ENCODE peak calls at places on chromosomes 4 and X, in six cellular contexts. X is K562, N is GM12892, Y is HepG2, P is GM12878, M is H1. E is an unnamed sample.

GRCh38 chrX:18194688-18195087 is 26.0 kb downstream of the BEND2 start:
- DNase-seq in X (no peak), N (no peak), Y (no peak), P (no peak), M (no peak), E (no peak)

GRCh38 chr4:141686146-141686775 is 49.9 kb downstream of the IL15 start:
- DNase-seq in X (no peak), N (no peak), Y (no peak), P (no peak), M (no peak), E (no peak)

GRCh38 chrX:21993265-21993664 is 38.9 kb upstream of the PHEX start:
- DNase-seq in X (peak), N (no peak), Y (no peak), P (peak), M (no peak), E (no peak)

GRCh38 chrX:37302569-37302968 is 46.6 kb upstream of the PRRG1 start:
- DNase-seq in X (peak), N (no peak), Y (peak), P (no peak), M (peak), E (no peak)

GRCh38 chr4:38189445-38189844 is 229.2 kb downstream of the PTTG2 start:
- DNase-seq in X (peak), N (no peak), Y (peak), P (no peak), M (no peak), E (no peak)

GRCh38 chrX:154022108-154022507 is 2.4 kb upstream of the IRAK1 start:
- DNase-seq in X (peak), N (no peak), Y (no peak), P (no peak), M (no peak), E (no peak)

GRCh38 chrX:79330022-79330421 is 37.1 kb downstream of the ITM2A start:
- DNase-seq in X (peak), N (no peak), Y (no peak), P (no peak), M (no peak), E (no peak)

GRCh38 chr4:121726642-121727268 is 30.0 kb upstream of the ANXA5 start:
- DNase-seq in X (peak), N (no peak), Y (peak), P (peak), M (no peak), E (no peak)

GRCh38 chrX:131633285-131633917 is 89.5 kb downstream of the OR13H1 start:
- DNase-seq in X (peak), N (peak), Y (peak), P (peak), M (peak), E (no peak)

GRCh38 chr4:138537739-138538138 is 295.6 kb upstream of the SLC7A11 start:
- DNase-seq in X (no peak), N (no peak), Y (no peak), P (no peak), M (no peak), E (no peak)

GRCh38 chr4:138538743-138539142 is 296.6 kb upstream of the SLC7A11 start:
- DNase-seq in X (no peak), N (no peak), Y (no peak), P (no peak), M (no peak), E (no peak)

GRCh38 chr4:138542191-138542771 is 300.1 kb upstream of the SLC7A11 start:
- DNase-seq in X (no peak), N (no peak), Y (no peak), P (no peak), M (no peak), E (no peak)

GRCh38 chr4:138535316-138535715 is 293.2 kb upstream of the SLC7A11 start:
- DNase-seq in X (no peak), N (no peak), Y (no peak), P (no peak), M (no peak), E (no peak)

DNA sequence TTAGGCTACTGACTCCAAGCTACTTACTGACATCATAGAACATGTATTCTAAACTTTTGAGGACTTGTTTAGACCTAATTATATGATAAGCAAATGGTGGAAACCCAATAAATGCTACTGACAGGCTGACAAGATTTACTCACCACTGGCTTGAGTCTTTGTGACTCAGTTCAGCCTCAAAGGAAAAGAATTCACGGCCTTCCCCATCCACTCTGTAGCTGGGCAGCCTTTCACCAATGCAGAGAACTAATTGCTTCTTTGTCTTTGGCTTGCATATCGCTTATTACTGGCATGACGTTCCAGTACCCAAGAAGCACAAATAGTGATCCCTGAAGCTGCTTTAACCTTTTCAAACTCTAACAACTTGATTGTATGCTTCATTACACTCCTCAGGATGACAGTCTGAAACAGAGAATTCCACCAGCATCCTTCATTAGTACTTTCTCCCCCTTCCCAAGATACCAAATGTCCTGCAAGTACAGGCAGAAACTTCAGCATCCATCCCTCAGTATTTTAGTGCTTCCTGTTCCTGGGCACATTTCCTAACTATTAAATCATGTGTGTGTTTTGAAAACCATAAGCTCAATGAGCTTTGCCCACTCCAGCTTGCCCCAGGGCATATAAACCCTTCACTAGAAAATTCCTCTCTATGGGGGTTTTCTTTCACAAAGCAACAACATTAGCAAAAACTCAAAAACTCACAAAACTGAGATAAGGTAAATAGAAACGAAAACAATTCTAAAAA is 298.1 kb upstream of the SLC7A11 start:
- DNase-seq in X (no peak), N (no peak), Y (no peak), P (no peak), M (no peak), E (no peak)
- TF ChIP-seq POLR2AphosphoS5 in X (no peak), N (no peak), Y (no peak), P (no peak), M (no peak), E (no peak)

DNA sequence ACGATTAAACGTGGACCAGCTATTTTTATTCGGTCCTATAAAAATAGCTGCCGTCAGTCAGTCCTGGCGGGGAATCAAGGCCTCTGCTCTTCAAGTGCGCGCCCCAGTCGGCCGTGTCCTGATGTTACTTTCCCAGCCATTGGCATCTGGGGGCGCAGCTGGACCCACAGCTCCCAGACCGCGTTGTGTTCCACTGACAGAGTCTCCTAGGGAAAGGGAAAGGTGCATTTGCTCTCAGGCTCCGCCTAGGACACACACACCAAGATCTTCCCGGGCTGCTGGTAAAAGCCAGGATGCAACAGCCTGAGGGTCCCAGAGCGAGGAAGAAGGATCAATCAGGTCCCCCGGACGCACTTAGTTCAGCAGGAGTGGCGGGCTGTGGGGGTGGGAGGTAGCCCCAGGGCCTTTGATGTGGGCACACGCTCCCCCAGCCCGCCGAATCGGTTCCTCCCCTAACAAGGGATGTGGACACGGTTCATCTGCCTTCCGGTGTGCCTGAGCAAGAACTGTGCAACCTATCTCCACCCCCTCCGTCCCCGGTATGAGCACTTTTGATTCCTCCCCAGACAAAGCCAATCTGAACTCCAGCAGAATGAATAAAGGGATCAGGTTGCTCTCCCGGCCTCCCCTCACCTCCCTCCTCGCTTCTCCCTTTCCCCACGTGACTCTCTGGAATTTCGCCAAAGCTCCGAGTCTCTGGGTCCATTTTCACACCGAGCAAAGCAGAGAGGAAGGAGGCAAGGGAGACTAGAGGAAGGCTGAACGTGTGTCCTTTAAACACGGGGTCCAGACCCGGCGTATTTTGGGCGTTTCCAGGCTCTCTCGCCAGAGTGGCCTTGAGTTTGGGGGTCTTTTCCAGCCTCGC is 626 bp upstream of the FRAS1 start:
- DNase-seq in X (peak), N (peak), Y (peak), P (no peak), M (peak), E (peak)
- TF ChIP-seq POLR2A in X (no peak), N (no peak), Y (peak), P (no peak), M (peak), E (no peak)

DNA sequence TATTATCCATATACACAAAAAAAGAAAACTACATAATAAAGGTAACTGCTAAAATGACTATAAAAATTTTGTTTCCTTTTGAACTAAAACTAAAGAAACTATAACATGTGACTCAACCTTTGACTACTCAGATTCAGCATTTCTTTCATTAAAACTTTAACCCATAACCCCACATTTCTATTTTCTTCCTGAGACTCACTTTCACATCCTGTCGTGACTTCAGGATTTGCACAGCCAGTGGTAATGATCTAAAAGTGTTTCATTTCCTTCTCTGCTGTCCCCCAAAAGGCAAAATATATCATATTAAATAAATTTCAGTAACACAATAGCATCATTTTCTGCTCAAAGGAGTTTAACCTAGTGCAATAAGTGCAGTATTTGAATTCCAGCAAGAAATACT is 1022.4 kb upstream of the DIAPH2 start:
- DNase-seq in X (no peak), N (no peak), Y (no peak), P (no peak), M (no peak), E (no peak)
- TF ChIP-seq TAF1 in X (no peak), N (no peak), Y (no peak), P (no peak), M (no peak), E (no peak)

GRCh38 chrX:41445171-41445570 is 2.0 kb upstream of the NYX start:
- DNase-seq in X (no peak), N (no peak), Y (no peak), P (no peak), M (no peak), E (no peak)
- TF ChIP-seq POLR2AphosphoS5 in X (no peak), N (no peak), Y (no peak), P (no peak), M (no peak), E (no peak)

GRCh38 chr4:75939890-75940691 is 722 bp downstream of the NAAA start:
- DNase-seq in X (peak), N (peak), Y (peak), P (no peak), M (peak), E (peak)
- TF ChIP-seq POLR2A in X (peak), N (peak), Y (no peak), P (peak), M (no peak), E (no peak)

GRCh38 chr4:118224239-118224829 is 128.5 kb downstream of the PRSS12 start:
- DNase-seq in X (peak), N (no peak), Y (peak), P (no peak), M (no peak), E (peak)
- TF ChIP-seq TAF1 in X (no peak), N (no peak), Y (no peak), P (no peak), M (no peak), E (no peak)

DNA sequence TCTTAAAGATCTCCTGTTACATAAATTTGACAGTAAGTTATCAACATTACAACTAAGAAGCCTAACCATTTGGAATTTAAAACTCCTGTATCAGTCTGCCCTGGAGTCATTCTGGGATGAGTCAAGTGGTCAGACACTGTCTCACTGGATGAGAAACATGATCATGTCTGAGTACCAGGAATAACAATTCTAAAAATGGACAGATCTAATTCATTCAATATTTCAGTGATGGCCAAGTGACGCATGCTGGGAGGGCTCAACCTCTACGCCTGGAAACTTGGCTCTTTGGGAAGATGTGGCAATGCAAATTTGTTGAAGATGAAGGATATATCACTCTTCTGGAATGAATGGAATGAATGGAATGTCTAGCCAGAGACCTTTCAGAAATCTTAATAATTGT is 1427.2 kb downstream of the STIM2 start:
- DNase-seq in X (no peak), N (no peak), Y (no peak), P (no peak), M (no peak), E (no peak)
- TF ChIP-seq POLR2AphosphoS5 in X (no peak), N (no peak), Y (no peak), P (no peak), M (no peak), E (no peak)

GRCh38 chr4:107930821-107931774 is at the start of gene CYP2U1:
- DNase-seq in X (peak), N (peak), Y (peak), P (no peak), M (peak), E (peak)
- TF ChIP-seq POLR2A in X (no peak), N (no peak), Y (no peak), P (peak), M (peak), E (no peak)

DNA sequence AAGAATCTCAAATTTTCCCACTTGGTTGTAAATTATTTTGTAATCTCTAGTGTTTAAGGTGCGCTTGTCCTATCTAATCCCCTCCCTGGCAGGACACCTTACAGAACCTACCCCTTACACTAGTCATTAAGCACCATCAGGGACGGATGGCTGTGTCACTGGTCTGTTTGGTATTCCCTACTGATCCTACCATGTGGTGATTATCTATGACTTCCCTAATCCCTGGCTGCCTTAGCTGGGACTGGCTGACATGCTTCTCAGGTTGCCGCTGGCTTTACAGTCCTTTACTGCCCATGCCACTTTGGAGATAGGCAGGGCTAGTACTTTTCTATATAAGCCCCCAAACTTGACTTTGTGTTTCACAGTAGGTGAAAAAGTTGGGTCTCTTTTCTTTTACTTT is 58.6 kb downstream of the ELOVL6 start:
- DNase-seq in X (no peak), N (no peak), Y (no peak), P (no peak), M (no peak), E (no peak)
- TF ChIP-seq TAF1 in X (no peak), N (no peak), Y (no peak), P (no peak), M (no peak), E (no peak)